ENCODE peak calls at places on chromosomes 7 and 10, in five cellular contexts. U, V, R, W and T are unnamed samples.

GRCh38 chr7:47370461-47371042 is 211.4 kb downstream of the TNS3 start:
- DNase-seq in U (no peak), V (no peak), R (no peak), W (no peak), T (no peak)

GRCh38 chr7:134120405-134120804 is 6.7 kb upstream of the LRGUK start:
- DNase-seq in U (no peak), V (no peak), R (no peak), W (no peak), T (no peak)

GRCh38 chr7:133355325-133355708 is 102.4 kb downstream of the EXOC4 start:
- DNase-seq in U (no peak), V (no peak), R (no peak), W (peak), T (no peak)

GRCh38 chr7:104923010-104923421 is 91.0 kb upstream of the KMT2E start:
- DNase-seq in U (peak), V (peak), R (peak), W (peak), T (peak)

GRCh38 chr7:3309140-3309539 is 8.1 kb downstream of the SDK1 start:
- DNase-seq in U (no peak), V (no peak), R (no peak), W (no peak), T (no peak)

GRCh38 chr7:28804990-28805389 is 153.1 kb downstream of the TRIL start:
- DNase-seq in U (no peak), V (no peak), R (no peak), W (no peak), T (no peak)

GRCh38 chr10:111705026-111705425 is 478.5 kb downstream of the GPAM start:
- DNase-seq in U (no peak), V (no peak), R (no peak), W (no peak), T (no peak)

GRCh38 chr7:130114776-130115175 is 44.4 kb downstream of the KLHDC10 start:
- DNase-seq in U (no peak), V (no peak), R (peak), W (no peak), T (no peak)

GRCh38 chr7:18234519-18234918 is 206.9 kb upstream of the PRPS1L1 start:
- DNase-seq in U (no peak), V (no peak), R (no peak), W (no peak), T (no peak)